ENCODE peak calls at places on chromosome 21, in five cellular contexts. A is Calu3, L is cardiac muscle cell, U is right lobe of liver, M is LNCaP clone FGC. S is an unnamed sample.

GRCh38 chr21:34029724-34030528 is 43.5 kb upstream of the MRPS6 start:
- DNase-seq in A (peak), L (peak), U (no peak), M (no peak), S (peak)

GRCh38 chr21:36419996-36420395 is 34.8 kb downstream of the CHAF1B start:
- DNase-seq in A (peak), L (peak), U (peak), M (peak), S (peak)

GRCh38 chr21:31366825-31367224 is 22.8 kb upstream of the TIAM1 start:
- DNase-seq in A (peak), L (no peak), U (no peak), M (peak), S (no peak)

GRCh38 chr21:33290441-33290840 is 24.3 kb downstream of the IL10RB start:
- DNase-seq in A (no peak), L (no peak), U (peak), M (no peak), S (peak)

GRCh38 chr21:29271927-29272333 is 26.8 kb upstream of the BACH1 start:
- DNase-seq in A (no peak), L (no peak), U (peak), M (no peak), S (no peak)

GRCh38 chr21:28336299-28336698 is 656.4 kb downstream of the LTN1 start:
- DNase-seq in A (peak), L (peak), U (no peak), M (peak), S (no peak)

GRCh38 chr21:36428789-36429671 is 43.8 kb downstream of the CHAF1B start:
- DNase-seq in A (no peak), L (no peak), U (no peak), M (no peak), S (no peak)

GRCh38 chr21:29638761-29639327 is 301.0 kb downstream of the GRIK1 start:
- DNase-seq in A (no peak), L (no peak), U (no peak), M (no peak), S (no peak)

GRCh38 chr21:33480481-33481103 is 818 bp upstream of the TMEM50B start:
- DNase-seq in A (no peak), L (no peak), U (no peak), M (no peak), S (no peak)

GRCh38 chr21:46605759-46606426 is 1.0 kb upstream of the S100B start:
- DNase-seq in A (no peak), L (no peak), U (peak), M (no peak), S (no peak)

GRCh38 chr21:40335689-40336088 is 468.5 kb downstream of the PCP4 start:
- DNase-seq in A (no peak), L (no peak), U (no peak), M (no peak), S (no peak)

GRCh38 chr21:37370152-37371040 is 3.8 kb downstream of the DYRK1A start:
- DNase-seq in A (no peak), L (no peak), U (no peak), M (no peak), S (no peak)

DNA sequence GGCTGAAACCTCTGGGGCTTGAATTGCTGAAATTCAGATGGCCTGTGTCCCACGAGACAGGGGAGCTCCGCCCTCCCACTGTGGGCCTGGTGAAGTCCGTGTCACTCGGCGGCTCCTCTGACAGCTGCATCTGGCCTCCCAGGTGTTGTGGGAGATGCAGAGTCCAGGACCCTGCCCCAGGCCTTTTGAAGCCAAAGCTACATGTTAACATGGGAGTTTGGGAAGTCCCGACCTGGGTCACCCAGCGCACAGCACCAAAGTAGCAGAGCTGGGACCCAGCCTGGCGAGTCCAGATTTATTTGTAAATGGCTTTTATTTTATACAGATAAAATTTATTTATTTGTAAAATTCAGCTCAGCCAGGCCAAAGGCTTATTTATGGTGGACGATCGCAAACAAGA is 28.9 kb downstream of the SLC37A1 start:
- DNase-seq in A (no peak), L (no peak), U (no peak), M (no peak), S (peak)
- TF ChIP-seq CTCF in A (no peak), L (no peak), U (no peak), M (no peak), S (no peak)

DNA sequence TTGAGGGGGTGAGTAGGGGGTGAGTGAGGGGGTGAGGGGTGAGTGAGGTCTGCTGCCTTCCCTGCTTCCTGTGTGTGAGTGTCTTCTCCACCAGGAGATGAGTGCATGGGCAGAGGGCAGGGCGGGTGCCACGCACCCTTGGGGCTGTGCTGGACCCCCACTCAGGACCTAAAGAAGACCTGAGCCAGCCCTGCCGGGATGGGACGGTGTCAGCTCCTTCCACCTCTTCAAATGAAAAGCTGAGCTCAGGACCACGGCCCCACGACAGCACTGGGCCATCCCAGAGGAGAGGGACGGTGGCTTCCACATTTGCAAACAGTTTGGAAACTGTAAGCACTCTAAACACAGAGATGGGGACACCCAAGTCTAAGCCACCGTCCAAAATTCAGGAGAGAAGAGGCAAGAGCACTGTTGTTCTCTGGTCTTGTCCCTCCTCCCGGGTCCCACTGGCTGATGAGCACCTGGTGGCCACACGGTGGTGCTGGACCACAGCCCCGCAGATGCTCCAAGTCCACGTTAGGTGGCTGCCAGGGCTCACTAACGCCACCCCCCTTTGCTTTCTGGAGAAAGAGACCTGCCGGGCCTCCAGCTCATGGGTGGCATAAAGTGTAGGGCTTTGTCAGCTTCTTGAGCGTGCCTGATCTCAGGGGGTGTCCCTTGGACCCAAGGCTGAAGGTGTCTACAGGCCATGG is 32.1 kb downstream of the TMPRSS2 start:
- DNase-seq in A (no peak), L (no peak), U (no peak), M (no peak), S (no peak)
- TF ChIP-seq CTCF in A (no peak), L (no peak), U (no peak), M (no peak), S (no peak)

GRCh38 chr21:14569026-14569425 is 22.9 kb upstream of the SAMSN1 start:
- DNase-seq in A (no peak), L (no peak), U (no peak), M (no peak), S (no peak)
- TF ChIP-seq CTCF in A (no peak), L (no peak), U (no peak), M (no peak), S (no peak)

DNA sequence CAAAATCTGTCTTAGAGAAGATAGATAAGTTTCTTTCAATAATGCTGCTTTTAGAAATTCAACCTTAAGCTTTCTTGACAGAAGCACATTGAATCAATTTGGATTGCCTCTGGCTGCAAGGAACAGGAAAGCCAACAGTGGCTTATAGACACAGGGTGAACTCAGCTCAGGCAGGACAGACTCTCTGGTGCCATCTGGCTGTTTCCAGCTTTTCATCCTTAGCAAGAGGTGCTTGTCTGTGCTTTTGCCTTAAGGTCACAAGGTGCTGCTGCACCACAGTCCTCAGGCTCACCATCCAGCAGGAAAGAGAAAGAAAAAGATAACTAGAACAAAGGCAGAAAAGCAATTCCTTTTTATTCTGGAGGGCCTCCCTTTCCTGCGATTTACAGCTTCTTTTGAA is 93.7 kb upstream of the ETS2 start:
- DNase-seq in A (peak), L (peak), U (no peak), M (peak), S (no peak)
- TF ChIP-seq CTCF in A (no peak), L (peak), U (peak), M (peak), S (peak)

GRCh38 chr21:45276620-45277019 is 11.1 kb downstream of the POFUT2 start:
- DNase-seq in A (no peak), L (no peak), U (peak), M (no peak), S (no peak)

GRCh38 chr21:45280178-45280821 is 7.4 kb downstream of the POFUT2 start:
- DNase-seq in A (no peak), L (no peak), U (peak), M (no peak), S (peak)

GRCh38 chr21:45277101-45278045 is 10.3 kb downstream of the POFUT2 start:
- DNase-seq in A (no peak), L (no peak), U (peak), M (no peak), S (peak)

GRCh38 chr21:45279446-45280177 is 8.1 kb downstream of the POFUT2 start:
- DNase-seq in A (no peak), L (no peak), U (peak), M (no peak), S (no peak)

DNA sequence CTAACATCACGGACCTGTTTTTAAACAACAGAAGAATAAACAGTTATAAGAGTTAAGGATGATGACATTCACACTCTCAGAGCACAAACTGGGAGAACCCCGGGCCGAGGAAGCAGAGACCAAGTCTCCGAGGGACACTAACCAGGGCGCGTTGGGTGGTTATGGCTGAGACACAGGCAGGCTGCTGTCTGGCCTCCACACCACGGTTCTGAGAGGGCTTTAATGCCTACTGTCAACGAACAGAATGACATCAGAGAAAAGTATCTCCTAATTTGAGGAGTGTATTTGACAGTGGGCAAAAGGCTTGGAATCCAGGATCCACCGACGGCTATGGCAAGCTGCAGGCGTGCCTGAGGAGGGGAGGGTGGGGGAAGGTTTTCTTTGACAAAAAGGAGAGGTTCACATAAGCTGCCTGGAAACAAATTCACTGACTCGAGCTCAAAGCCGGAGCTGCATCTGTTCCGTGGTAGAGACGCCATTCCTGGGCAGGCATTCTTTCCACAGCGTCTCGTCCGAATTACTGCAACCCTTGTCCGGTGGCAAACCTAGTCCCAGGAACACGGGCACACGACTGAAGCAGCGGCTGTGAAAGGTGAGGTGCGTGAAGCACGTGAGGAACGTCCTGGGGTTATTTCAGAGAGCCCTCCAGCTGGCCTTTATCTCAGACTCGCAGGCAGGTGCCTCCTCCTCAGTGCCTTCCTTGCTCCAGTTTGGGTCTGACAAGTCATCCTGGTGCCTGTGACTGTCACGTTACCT is 9.4 kb downstream of the POFUT2 start:
- DNase-seq in A (no peak), L (no peak), U (peak), M (no peak), S (no peak)
- TF ChIP-seq CTCF in A (no peak), L (no peak), U (no peak), M (no peak), S (no peak)

S was measured in Peyer's patch.